ENCODE peak calls at places on chromosomes 6 and 20, in five cellular contexts. G is GF-D8; T is iris pigment epithelial cell; J is NCI-H460; X is activated CD8-positive, alpha-beta memory T cell treated with anti-CD3 and anti-CD28 coated beads for 4 hours. K is an unnamed sample.

GRCh38 chr6:27575594-27576361 is 102.9 kb upstream of the ZNF184 start:
- DNase-seq in G (no peak), T (peak; percentile 60), J (peak; percentile 54), X (no peak), K (peak; percentile 65)

GRCh38 chr6:111253999-111254778 is 166.9 kb downstream of the SLC16A10 start:
- DNase-seq in G (no peak), T (no peak), J (no peak), X (no peak), K (no peak)

GRCh38 chr6:140052757-140053729 is 678.6 kb upstream of the CITED2 start:
- DNase-seq in G (no peak), T (peak; percentile 80), J (no peak), X (no peak), K (peak; percentile 84)

GRCh38 chr6:38796006-38796405 is 80.9 kb downstream of the DNAH8 start:
- DNase-seq in G (no peak), T (no peak), J (no peak), X (no peak), K (no peak)

GRCh38 chr6:135624402-135625297 is 127.1 kb upstream of the AHI1 start:
- DNase-seq in G (no peak), T (peak; percentile 78), J (no peak), X (no peak), K (peak; percentile 62)

GRCh38 chr6:28648035-28648877 is 122.6 kb downstream of the GPX5 start:
- DNase-seq in G (peak; percentile 44), T (peak; percentile 75), J (peak; percentile 83), X (no peak), K (peak; percentile 85)

GRCh38 chr20:35742741-35743523 is 872 bp upstream of the RBM39 start:
- DNase-seq in G (peak; percentile 77), T (no peak), J (no peak), X (no peak), K (peak; percentile 44)

GRCh38 chr20:840858-841567 is 7.5 kb downstream of the FAM110A start:
- DNase-seq in G (no peak), T (peak; percentile 18), J (no peak), X (no peak), K (no peak)

GRCh38 chr6:136676075-136676474 is 116.2 kb downstream of the MAP3K5 start:
- DNase-seq in G (no peak), T (peak; percentile 86), J (no peak), X (no peak), K (no peak)

K was measured in M059J.